ENCODE peak calls at places on chromosome 17, in nine cellular contexts. B is ascending aorta, C is mammary epithelial cell, Z is neural progenitor cell, G is upper lobe of left lung, U is uterus, P is thyroid gland, V is heart right ventricle, Y is fibroblast of lung. R is an unnamed sample.

GRCh38 chr17:35243459-35244204 is 760 bp downstream of the SLFN5 start:
- DNase-seq in B (peak; percentile 83), C (peak; percentile 68), Z (peak; percentile 57), G (peak; percentile 64), U (peak; percentile 74), P (peak; percentile 34), V (peak; percentile 33), Y (peak; percentile 80), R (peak; percentile 16)

GRCh38 chr17:82723169-82723807 is 6.8 kb downstream of the FN3KRP start:
- DNase-seq in B (no peak), C (no peak), Z (no peak), G (no peak), U (no peak), P (no peak), V (no peak), Y (no peak), R (no peak)

GRCh38 chr17:35155246-35155645 is 7.6 kb downstream of the UNC45B start:
- DNase-seq in B (no peak), C (no peak), Z (no peak), G (no peak), U (no peak), P (no peak), V (no peak), Y (no peak), R (no peak)

GRCh38 chr17:46727572-46728348 is 90.7 kb downstream of the WNT3 start:
- DNase-seq in B (no peak), C (peak; percentile 76), Z (no peak), G (no peak), U (no peak), P (no peak), V (no peak), Y (peak; percentile 23), R (no peak)

GRCh38 chr17:2778489-2778888 is 17.7 kb upstream of the RAP1GAP2 start:
- DNase-seq in B (no peak), C (no peak), Z (no peak), G (no peak), U (no peak), P (no peak), V (no peak), Y (no peak), R (no peak)

GRCh38 chr17:55238197-55238930 is 26.4 kb upstream of the HLF start:
- DNase-seq in B (peak; percentile 95), C (peak; percentile 89), Z (peak; percentile 96), G (peak; percentile 88), U (peak; percentile 95), P (peak; percentile 94), V (peak; percentile 95), Y (peak; percentile 93), R (peak; percentile 88)

GRCh38 chr17:20302191-20302917 is 165.0 kb downstream of the LGALS9B start:
- DNase-seq in B (no peak), C (no peak), Z (no peak), G (no peak), U (peak; percentile 37), P (no peak), V (no peak), Y (no peak), R (no peak)

GRCh38 chr17:5950871-5951270 is 119.3 kb upstream of the WSCD1 start:
- DNase-seq in B (no peak), C (no peak), Z (peak; percentile 16), G (no peak), U (no peak), P (no peak), V (no peak), Y (no peak), R (no peak)

GRCh38 chr17:1733759-1734158 is 8.9 kb upstream of the SERPINF2 start:
- DNase-seq in B (no peak), C (no peak), Z (no peak), G (no peak), U (no peak), P (no peak), V (no peak), Y (no peak), R (no peak)

GRCh38 chr17:67615011-67615561 is 102.7 kb upstream of the NOL11 start:
- DNase-seq in B (no peak), C (peak; percentile 9), Z (peak; percentile 15), G (no peak), U (no peak), P (peak; percentile 74), V (peak; percentile 28), Y (no peak), R (no peak)

GRCh38 chr17:10622610-10623485 is 34.3 kb downstream of the MYH3 start:
- DNase-seq in B (peak; percentile 18), C (peak; percentile 92), Z (no peak), G (no peak), U (no peak), P (no peak), V (no peak), Y (no peak), R (no peak)

GRCh38 chr17:8124350-8125195 is 667 bp upstream of the HES7 start:
- DNase-seq in B (no peak), C (no peak), Z (peak; percentile 46), G (no peak), U (no peak), P (no peak), V (no peak), Y (peak; percentile 35), R (peak; percentile 13)

GRCh38 chr17:31537558-31537957 is 146.1 kb downstream of the RAB11FIP4 start:
- DNase-seq in B (peak; percentile 72), C (no peak), Z (no peak), G (no peak), U (no peak), P (peak; percentile 84), V (no peak), Y (no peak), R (no peak)
- TF ChIP-seq CTCF in B (no peak), C (no peak), Z (no peak), G (no peak), U (no peak), P (no peak), V (no peak), Y (no peak), R (no peak)

GRCh38 chr17:36837616-36838272 is 99.5 kb upstream of the LHX1 start:
- DNase-seq in B (no peak), C (no peak), Z (peak; percentile 70), G (no peak), U (no peak), P (no peak), V (no peak), Y (no peak), R (no peak)
- TF ChIP-seq CTCF in B (no peak), C (no peak), Z (peak; percentile 36), G (no peak), U (no peak), P (no peak), V (no peak), Y (no peak), R (no peak)

DNA sequence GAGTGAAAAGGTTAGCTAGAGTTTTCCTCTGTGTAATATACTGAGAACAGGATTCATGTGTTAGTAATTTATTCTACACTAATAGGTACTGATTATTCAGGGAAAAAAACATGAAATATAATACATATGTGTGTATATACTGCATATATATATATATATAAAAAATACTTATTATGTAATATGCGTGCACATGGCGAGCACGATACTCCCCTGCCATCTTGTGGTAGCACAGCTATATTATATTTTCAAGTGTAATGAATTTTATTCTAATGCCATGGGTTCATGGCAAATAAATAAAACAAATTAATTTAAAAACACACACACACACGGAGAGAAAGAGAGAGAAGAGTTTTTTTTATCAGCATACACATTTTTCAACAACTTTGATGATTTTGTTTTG is 460.6 kb downstream of the KCNJ2 start:
- DNase-seq in B (no peak), C (no peak), Z (no peak), G (no peak), U (no peak), P (no peak), V (no peak), Y (peak; percentile 55), R (no peak)
- TF ChIP-seq CTCF in B (no peak), C (no peak), Z (peak; percentile 4), G (no peak), U (no peak), P (no peak), V (peak; percentile 49), Y (peak; percentile 11), R (peak; percentile 47)

GRCh38 chr17:73341350-73342056 is 29.7 kb upstream of the CDC42EP4 start:
- DNase-seq in B (no peak), C (no peak), Z (no peak), G (no peak), U (peak; percentile 50), P (no peak), V (no peak), Y (no peak), R (no peak)
- TF ChIP-seq CTCF in B (no peak), C (no peak), Z (no peak), G (no peak), U (no peak), P (no peak), V (no peak), Y (no peak), R (no peak)

GRCh38 chr17:17972126-17972951 is at the start of the genes DRC3 and TOM1L2:
- DNase-seq in B (peak; percentile 100), C (peak; percentile 100), Z (peak; percentile 100), G (peak; percentile 100), U (peak; percentile 100), P (peak; percentile 100), V (peak; percentile 100), Y (peak; percentile 100), R (peak; percentile 99)
- TF ChIP-seq CTCF in B (peak; percentile 7), C (no peak), Z (peak; percentile 14), G (no peak), U (peak; percentile 37), P (peak; percentile 6), V (peak; percentile 49), Y (no peak), R (no peak)

DNA sequence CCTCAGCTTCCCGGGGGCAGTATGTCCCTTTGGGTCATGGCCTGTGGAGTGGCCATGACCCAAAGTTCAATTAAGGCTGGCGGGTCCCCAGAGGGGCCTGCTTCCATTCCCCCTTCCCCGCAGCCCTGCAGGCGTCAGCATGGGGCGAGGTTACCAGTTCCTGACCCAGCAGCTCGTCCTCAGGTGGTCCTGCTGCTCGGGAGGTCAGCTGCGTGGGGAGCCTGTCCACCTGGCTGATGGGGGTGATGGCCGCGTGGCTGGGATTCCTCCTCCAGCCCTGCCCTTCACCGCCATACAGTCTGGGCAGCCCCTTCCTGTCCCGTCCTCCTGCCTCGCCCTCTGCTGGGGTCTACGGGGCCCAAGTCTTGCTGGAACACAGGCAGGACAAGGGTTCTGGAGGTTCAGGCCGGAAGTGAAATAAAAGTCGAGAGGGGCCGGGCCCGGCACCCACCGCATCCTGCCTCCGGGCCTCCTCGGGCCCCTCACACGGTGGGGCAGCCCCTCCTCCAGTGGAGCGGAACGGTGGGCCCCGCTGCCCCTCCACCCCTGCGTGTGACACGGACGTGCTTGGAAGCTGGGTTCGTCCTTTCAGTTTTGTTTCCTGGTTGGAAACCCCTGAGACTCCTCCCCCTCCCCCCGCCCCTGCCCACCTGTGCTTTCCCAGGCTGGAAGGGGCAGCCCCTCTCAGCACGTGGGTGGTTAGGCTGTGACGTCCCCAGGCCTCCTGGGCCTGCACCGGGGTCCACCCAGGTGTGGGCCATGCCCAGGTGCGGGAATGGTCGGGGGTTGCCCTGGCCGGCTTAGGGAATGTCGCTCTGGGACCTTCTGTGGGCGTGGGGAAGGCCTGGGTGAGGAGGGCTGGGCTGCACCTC is 6.8 kb downstream of the UBALD2 start:
- DNase-seq in B (no peak), C (no peak), Z (no peak), G (peak; percentile 51), U (no peak), P (peak; percentile 62), V (no peak), Y (no peak), R (no peak)
- TF ChIP-seq CTCF in B (no peak), C (no peak), Z (no peak), G (no peak), U (no peak), P (no peak), V (no peak), Y (no peak), R (no peak)